ENCODE peak calls at places on chromosomes 2 and 18, in nine cellular contexts. One of them, this sample, is unnamed.

GRCh38 chr2:29596584-29596983 is 324.8 kb downstream of the ALK start:
- DNase-seq in activated naive CD4-positive, alpha-beta T cell: no peak
- DNase-seq in SW 1271: no peak
- DNase-seq in T1000: no peak
- DNase-seq in activated CD4-positive, alpha-beta memory T cell treated with anti-CD3 and anti-CD28 coated beads, Interleukin-2, amount 10 ng/mL, durations not matched to agents 7 days and 5 days: no peak
- DNase-seq in erythroblast: no peak
- DNase-seq in Kasumi-1: no peak
- DNase-seq in GM20000: no peak
- DNase-seq in cardiac muscle cell: no peak
- DNase-seq in this sample: no peak

GRCh38 chr18:76866631-76867030 is 44.3 kb downstream of the ZNF236 start:
- DNase-seq in activated naive CD4-positive, alpha-beta T cell: no peak
- DNase-seq in SW 1271: no peak
- DNase-seq in T1000: no peak
- DNase-seq in activated CD4-positive, alpha-beta memory T cell treated with anti-CD3 and anti-CD28 coated beads, Interleukin-2, amount 10 ng/mL, durations not matched to agents 7 days and 5 days: no peak
- DNase-seq in erythroblast: no peak
- DNase-seq in Kasumi-1: no peak
- DNase-seq in GM20000: no peak
- DNase-seq in cardiac muscle cell: no peak
- DNase-seq in this sample: no peak

GRCh38 chr2:85353876-85354285 is 447 bp downstream of the RETSAT start:
- DNase-seq in activated naive CD4-positive, alpha-beta T cell: no peak
- DNase-seq in SW 1271: no peak
- DNase-seq in T1000: peak
- DNase-seq in activated CD4-positive, alpha-beta memory T cell treated with anti-CD3 and anti-CD28 coated beads, Interleukin-2, amount 10 ng/mL, durations not matched to agents 7 days and 5 days: no peak
- DNase-seq in erythroblast: no peak
- DNase-seq in Kasumi-1: no peak
- DNase-seq in GM20000: no peak
- DNase-seq in cardiac muscle cell: no peak
- DNase-seq in this sample: no peak

GRCh38 chr2:111972955-111973565 is 74.7 kb downstream of the MERTK start:
- DNase-seq in activated naive CD4-positive, alpha-beta T cell: no peak
- DNase-seq in SW 1271: no peak
- DNase-seq in T1000: no peak
- DNase-seq in activated CD4-positive, alpha-beta memory T cell treated with anti-CD3 and anti-CD28 coated beads, Interleukin-2, amount 10 ng/mL, durations not matched to agents 7 days and 5 days: no peak
- DNase-seq in erythroblast: no peak
- DNase-seq in Kasumi-1: no peak
- DNase-seq in GM20000: no peak
- DNase-seq in cardiac muscle cell: peak
- DNase-seq in this sample: no peak

GRCh38 chr18:3425450-3425849 is 24.5 kb upstream of the TGIF1 start:
- DNase-seq in activated naive CD4-positive, alpha-beta T cell: no peak
- DNase-seq in SW 1271: no peak
- DNase-seq in T1000: no peak
- DNase-seq in activated CD4-positive, alpha-beta memory T cell treated with anti-CD3 and anti-CD28 coated beads, Interleukin-2, amount 10 ng/mL, durations not matched to agents 7 days and 5 days: no peak
- DNase-seq in erythroblast: peak
- DNase-seq in Kasumi-1: no peak
- DNase-seq in GM20000: no peak
- DNase-seq in cardiac muscle cell: no peak
- DNase-seq in this sample: no peak

GRCh38 chr2:222024934-222025890 is 273.6 kb downstream of the PAX3 start:
- DNase-seq in activated naive CD4-positive, alpha-beta T cell: no peak
- DNase-seq in SW 1271: no peak
- DNase-seq in T1000: no peak
- DNase-seq in activated CD4-positive, alpha-beta memory T cell treated with anti-CD3 and anti-CD28 coated beads, Interleukin-2, amount 10 ng/mL, durations not matched to agents 7 days and 5 days: no peak
- DNase-seq in erythroblast: peak
- DNase-seq in Kasumi-1: peak
- DNase-seq in GM20000: no peak
- DNase-seq in cardiac muscle cell: peak
- DNase-seq in this sample: no peak

GRCh38 chr2:12607971-12608370 is 108.8 kb upstream of the TRIB2 start:
- DNase-seq in activated naive CD4-positive, alpha-beta T cell: no peak
- DNase-seq in SW 1271: no peak
- DNase-seq in T1000: no peak
- DNase-seq in activated CD4-positive, alpha-beta memory T cell treated with anti-CD3 and anti-CD28 coated beads, Interleukin-2, amount 10 ng/mL, durations not matched to agents 7 days and 5 days: peak
- DNase-seq in erythroblast: no peak
- DNase-seq in Kasumi-1: no peak
- DNase-seq in GM20000: no peak
- DNase-seq in cardiac muscle cell: no peak
- DNase-seq in this sample: no peak

GRCh38 chr18:54806526-54806925 is 21.8 kb upstream of the RAB27B start:
- DNase-seq in activated naive CD4-positive, alpha-beta T cell: no peak
- DNase-seq in SW 1271: no peak
- DNase-seq in T1000: no peak
- DNase-seq in activated CD4-positive, alpha-beta memory T cell treated with anti-CD3 and anti-CD28 coated beads, Interleukin-2, amount 10 ng/mL, durations not matched to agents 7 days and 5 days: no peak
- DNase-seq in erythroblast: no peak
- DNase-seq in Kasumi-1: no peak
- DNase-seq in GM20000: no peak
- DNase-seq in cardiac muscle cell: no peak
- DNase-seq in this sample: no peak

GRCh38 chr2:235333076-235333475 is 160.8 kb upstream of the AGAP1 start:
- DNase-seq in activated naive CD4-positive, alpha-beta T cell: no peak
- DNase-seq in SW 1271: no peak
- DNase-seq in T1000: peak
- DNase-seq in activated CD4-positive, alpha-beta memory T cell treated with anti-CD3 and anti-CD28 coated beads, Interleukin-2, amount 10 ng/mL, durations not matched to agents 7 days and 5 days: no peak
- DNase-seq in erythroblast: no peak
- DNase-seq in Kasumi-1: no peak
- DNase-seq in GM20000: no peak
- DNase-seq in cardiac muscle cell: no peak
- DNase-seq in this sample: no peak

GRCh38 chr2:160075171-160075570 is 12.8 kb upstream of the PLA2R1 start:
- DNase-seq in activated naive CD4-positive, alpha-beta T cell: no peak
- DNase-seq in SW 1271: no peak
- DNase-seq in T1000: no peak
- DNase-seq in activated CD4-positive, alpha-beta memory T cell treated with anti-CD3 and anti-CD28 coated beads, Interleukin-2, amount 10 ng/mL, durations not matched to agents 7 days and 5 days: no peak
- DNase-seq in erythroblast: no peak
- DNase-seq in Kasumi-1: no peak
- DNase-seq in GM20000: no peak
- DNase-seq in cardiac muscle cell: no peak
- DNase-seq in this sample: no peak

GRCh38 chr2:29829841-29830240 is 91.5 kb downstream of the ALK start:
- DNase-seq in activated naive CD4-positive, alpha-beta T cell: no peak
- DNase-seq in SW 1271: no peak
- DNase-seq in T1000: no peak
- DNase-seq in activated CD4-positive, alpha-beta memory T cell treated with anti-CD3 and anti-CD28 coated beads, Interleukin-2, amount 10 ng/mL, durations not matched to agents 7 days and 5 days: no peak
- DNase-seq in erythroblast: no peak
- DNase-seq in Kasumi-1: no peak
- DNase-seq in GM20000: no peak
- DNase-seq in cardiac muscle cell: no peak
- DNase-seq in this sample: no peak

GRCh38 chr2:96927420-96928171 is 57.7 kb upstream of the SEMA4C start:
- DNase-seq in activated naive CD4-positive, alpha-beta T cell: no peak
- DNase-seq in SW 1271: no peak
- DNase-seq in T1000: no peak
- DNase-seq in activated CD4-positive, alpha-beta memory T cell treated with anti-CD3 and anti-CD28 coated beads, Interleukin-2, amount 10 ng/mL, durations not matched to agents 7 days and 5 days: no peak
- DNase-seq in erythroblast: no peak
- DNase-seq in Kasumi-1: no peak
- DNase-seq in GM20000: no peak
- DNase-seq in cardiac muscle cell: no peak
- DNase-seq in this sample: no peak

GRCh38 chr18:457120-457519 is 43.4 kb downstream of the COLEC12 start:
- DNase-seq in activated naive CD4-positive, alpha-beta T cell: no peak
- DNase-seq in SW 1271: no peak
- DNase-seq in T1000: no peak
- DNase-seq in activated CD4-positive, alpha-beta memory T cell treated with anti-CD3 and anti-CD28 coated beads, Interleukin-2, amount 10 ng/mL, durations not matched to agents 7 days and 5 days: no peak
- DNase-seq in erythroblast: no peak
- DNase-seq in Kasumi-1: peak
- DNase-seq in GM20000: no peak
- DNase-seq in cardiac muscle cell: no peak
- DNase-seq in this sample: no peak

GRCh38 chr18:50312296-50313030 is 25.0 kb upstream of the CXXC1 start:
- DNase-seq in activated naive CD4-positive, alpha-beta T cell: no peak
- DNase-seq in SW 1271: no peak
- DNase-seq in T1000: no peak
- DNase-seq in activated CD4-positive, alpha-beta memory T cell treated with anti-CD3 and anti-CD28 coated beads, Interleukin-2, amount 10 ng/mL, durations not matched to agents 7 days and 5 days: no peak
- DNase-seq in erythroblast: no peak
- DNase-seq in Kasumi-1: no peak
- DNase-seq in GM20000: no peak
- DNase-seq in cardiac muscle cell: no peak
- DNase-seq in this sample: no peak

GRCh38 chr2:120109186-120110061 is 96.5 kb downstream of the EPB41L5 start:
- DNase-seq in activated naive CD4-positive, alpha-beta T cell: no peak
- DNase-seq in SW 1271: no peak
- DNase-seq in T1000: no peak
- DNase-seq in activated CD4-positive, alpha-beta memory T cell treated with anti-CD3 and anti-CD28 coated beads, Interleukin-2, amount 10 ng/mL, durations not matched to agents 7 days and 5 days: no peak
- DNase-seq in erythroblast: peak
- DNase-seq in Kasumi-1: peak
- DNase-seq in GM20000: peak
- DNase-seq in cardiac muscle cell: no peak
- DNase-seq in this sample: no peak

GRCh38 chr18:9335255-9336045 is 877 bp downstream of the TWSG1 start:
- DNase-seq in activated naive CD4-positive, alpha-beta T cell: no peak
- DNase-seq in SW 1271: no peak
- DNase-seq in T1000: no peak
- DNase-seq in activated CD4-positive, alpha-beta memory T cell treated with anti-CD3 and anti-CD28 coated beads, Interleukin-2, amount 10 ng/mL, durations not matched to agents 7 days and 5 days: no peak
- DNase-seq in erythroblast: no peak
- DNase-seq in Kasumi-1: peak
- DNase-seq in GM20000: no peak
- DNase-seq in cardiac muscle cell: no peak
- DNase-seq in this sample: no peak

GRCh38 chr2:240095556-240096523 is 40.3 kb downstream of the COPS9 start:
- DNase-seq in activated naive CD4-positive, alpha-beta T cell: no peak
- DNase-seq in SW 1271: no peak
- DNase-seq in T1000: no peak
- DNase-seq in activated CD4-positive, alpha-beta memory T cell treated with anti-CD3 and anti-CD28 coated beads, Interleukin-2, amount 10 ng/mL, durations not matched to agents 7 days and 5 days: no peak
- DNase-seq in erythroblast: no peak
- DNase-seq in Kasumi-1: no peak
- DNase-seq in GM20000: no peak
- DNase-seq in cardiac muscle cell: no peak
- DNase-seq in this sample: no peak

GRCh38 chr2:224658776-224659175 is 57.4 kb downstream of the CCDC195 start:
- DNase-seq in activated naive CD4-positive, alpha-beta T cell: no peak
- DNase-seq in SW 1271: no peak
- DNase-seq in T1000: no peak
- DNase-seq in activated CD4-positive, alpha-beta memory T cell treated with anti-CD3 and anti-CD28 coated beads, Interleukin-2, amount 10 ng/mL, durations not matched to agents 7 days and 5 days: no peak
- DNase-seq in erythroblast: no peak
- DNase-seq in Kasumi-1: no peak
- DNase-seq in GM20000: no peak
- DNase-seq in cardiac muscle cell: no peak
- DNase-seq in this sample: no peak

GRCh38 chr2:234374671-234375245 is 122.1 kb downstream of the ARL4C start:
- DNase-seq in activated naive CD4-positive, alpha-beta T cell: no peak
- DNase-seq in SW 1271: no peak
- DNase-seq in T1000: no peak
- DNase-seq in activated CD4-positive, alpha-beta memory T cell treated with anti-CD3 and anti-CD28 coated beads, Interleukin-2, amount 10 ng/mL, durations not matched to agents 7 days and 5 days: no peak
- DNase-seq in erythroblast: no peak
- DNase-seq in Kasumi-1: no peak
- DNase-seq in GM20000: no peak
- DNase-seq in cardiac muscle cell: no peak
- DNase-seq in this sample: no peak

GRCh38 chr2:68987051-68987503 is 12.6 kb downstream of the GKN1 start:
- DNase-seq in activated naive CD4-positive, alpha-beta T cell: no peak
- DNase-seq in SW 1271: no peak
- DNase-seq in T1000: no peak
- DNase-seq in activated CD4-positive, alpha-beta memory T cell treated with anti-CD3 and anti-CD28 coated beads, Interleukin-2, amount 10 ng/mL, durations not matched to agents 7 days and 5 days: no peak
- DNase-seq in erythroblast: peak
- DNase-seq in Kasumi-1: no peak
- DNase-seq in GM20000: no peak
- DNase-seq in cardiac muscle cell: no peak
- DNase-seq in this sample: no peak

GRCh38 chr2:177929662-177930522 is 142.7 kb downstream of the PDE11A start:
- DNase-seq in activated naive CD4-positive, alpha-beta T cell: no peak
- DNase-seq in SW 1271: no peak
- DNase-seq in T1000: no peak
- DNase-seq in activated CD4-positive, alpha-beta memory T cell treated with anti-CD3 and anti-CD28 coated beads, Interleukin-2, amount 10 ng/mL, durations not matched to agents 7 days and 5 days: no peak
- DNase-seq in erythroblast: no peak
- DNase-seq in Kasumi-1: no peak
- DNase-seq in GM20000: no peak
- DNase-seq in cardiac muscle cell: no peak
- DNase-seq in this sample: no peak

GRCh38 chr2:85445316-85446295 is 27.1 kb downstream of the SH2D6 start:
- DNase-seq in activated naive CD4-positive, alpha-beta T cell: no peak
- DNase-seq in SW 1271: no peak
- DNase-seq in T1000: no peak
- DNase-seq in activated CD4-positive, alpha-beta memory T cell treated with anti-CD3 and anti-CD28 coated beads, Interleukin-2, amount 10 ng/mL, durations not matched to agents 7 days and 5 days: no peak
- DNase-seq in erythroblast: peak
- DNase-seq in Kasumi-1: no peak
- DNase-seq in GM20000: no peak
- DNase-seq in cardiac muscle cell: no peak
- DNase-seq in this sample: no peak

GRCh38 chr2:62340981-62341624 is 145.2 kb downstream of the B3GNT2 start:
- DNase-seq in activated naive CD4-positive, alpha-beta T cell: no peak
- DNase-seq in SW 1271: no peak
- DNase-seq in T1000: peak
- DNase-seq in activated CD4-positive, alpha-beta memory T cell treated with anti-CD3 and anti-CD28 coated beads, Interleukin-2, amount 10 ng/mL, durations not matched to agents 7 days and 5 days: no peak
- DNase-seq in erythroblast: no peak
- DNase-seq in Kasumi-1: no peak
- DNase-seq in GM20000: no peak
- DNase-seq in cardiac muscle cell: peak
- DNase-seq in this sample: no peak

GRCh38 chr2:112605926-112606325 is 21.5 kb downstream of the CHCHD5 start:
- DNase-seq in activated naive CD4-positive, alpha-beta T cell: no peak
- DNase-seq in SW 1271: no peak
- DNase-seq in T1000: no peak
- DNase-seq in activated CD4-positive, alpha-beta memory T cell treated with anti-CD3 and anti-CD28 coated beads, Interleukin-2, amount 10 ng/mL, durations not matched to agents 7 days and 5 days: no peak
- DNase-seq in erythroblast: no peak
- DNase-seq in Kasumi-1: no peak
- DNase-seq in GM20000: no peak
- DNase-seq in cardiac muscle cell: no peak
- DNase-seq in this sample: no peak

GRCh38 chr2:124024491-124025348 is at the start of gene CNTNAP5:
- DNase-seq in activated naive CD4-positive, alpha-beta T cell: no peak
- DNase-seq in SW 1271: no peak
- DNase-seq in T1000: peak
- DNase-seq in activated CD4-positive, alpha-beta memory T cell treated with anti-CD3 and anti-CD28 coated beads, Interleukin-2, amount 10 ng/mL, durations not matched to agents 7 days and 5 days: peak
- DNase-seq in erythroblast: peak
- DNase-seq in Kasumi-1: no peak
- DNase-seq in GM20000: peak
- DNase-seq in cardiac muscle cell: peak
- DNase-seq in this sample: no peak

GRCh38 chr2:217943379-217944321 is 59.1 kb downstream of the TNS1 start:
- DNase-seq in activated naive CD4-positive, alpha-beta T cell: no peak
- DNase-seq in SW 1271: no peak
- DNase-seq in T1000: no peak
- DNase-seq in activated CD4-positive, alpha-beta memory T cell treated with anti-CD3 and anti-CD28 coated beads, Interleukin-2, amount 10 ng/mL, durations not matched to agents 7 days and 5 days: no peak
- DNase-seq in erythroblast: peak
- DNase-seq in Kasumi-1: peak
- DNase-seq in GM20000: no peak
- DNase-seq in cardiac muscle cell: peak
- DNase-seq in this sample: no peak

GRCh38 chr2:191759650-191760049 is 81.7 kb downstream of the NABP1 start:
- DNase-seq in activated naive CD4-positive, alpha-beta T cell: no peak
- DNase-seq in SW 1271: no peak
- DNase-seq in T1000: no peak
- DNase-seq in activated CD4-positive, alpha-beta memory T cell treated with anti-CD3 and anti-CD28 coated beads, Interleukin-2, amount 10 ng/mL, durations not matched to agents 7 days and 5 days: no peak
- DNase-seq in erythroblast: no peak
- DNase-seq in Kasumi-1: no peak
- DNase-seq in GM20000: no peak
- DNase-seq in cardiac muscle cell: no peak
- DNase-seq in this sample: no peak

GRCh38 chr18:35451032-35451431 is 46.7 kb downstream of the INO80C start:
- DNase-seq in activated naive CD4-positive, alpha-beta T cell: no peak
- DNase-seq in SW 1271: no peak
- DNase-seq in T1000: no peak
- DNase-seq in activated CD4-positive, alpha-beta memory T cell treated with anti-CD3 and anti-CD28 coated beads, Interleukin-2, amount 10 ng/mL, durations not matched to agents 7 days and 5 days: no peak
- DNase-seq in erythroblast: no peak
- DNase-seq in Kasumi-1: no peak
- DNase-seq in GM20000: no peak
- DNase-seq in cardiac muscle cell: no peak
- DNase-seq in this sample: no peak

GRCh38 chr2:160628811-160629210 is 135.2 kb upstream of the RBMS1 start:
- DNase-seq in activated naive CD4-positive, alpha-beta T cell: no peak
- DNase-seq in SW 1271: no peak
- DNase-seq in T1000: no peak
- DNase-seq in activated CD4-positive, alpha-beta memory T cell treated with anti-CD3 and anti-CD28 coated beads, Interleukin-2, amount 10 ng/mL, durations not matched to agents 7 days and 5 days: no peak
- DNase-seq in erythroblast: no peak
- DNase-seq in Kasumi-1: no peak
- DNase-seq in GM20000: no peak
- DNase-seq in cardiac muscle cell: no peak
- DNase-seq in this sample: no peak

GRCh38 chr18:2293109-2293839 is 278.0 kb downstream of the METTL4 start:
- DNase-seq in activated naive CD4-positive, alpha-beta T cell: no peak
- DNase-seq in SW 1271: no peak
- DNase-seq in T1000: no peak
- DNase-seq in activated CD4-positive, alpha-beta memory T cell treated with anti-CD3 and anti-CD28 coated beads, Interleukin-2, amount 10 ng/mL, durations not matched to agents 7 days and 5 days: no peak
- DNase-seq in erythroblast: peak
- DNase-seq in Kasumi-1: no peak
- DNase-seq in GM20000: no peak
- DNase-seq in cardiac muscle cell: no peak
- DNase-seq in this sample: no peak

GRCh38 chr2:84888401-84889276 is 7.8 kb upstream of the TRABD2A start:
- DNase-seq in activated naive CD4-positive, alpha-beta T cell: no peak
- DNase-seq in SW 1271: no peak
- DNase-seq in T1000: no peak
- DNase-seq in activated CD4-positive, alpha-beta memory T cell treated with anti-CD3 and anti-CD28 coated beads, Interleukin-2, amount 10 ng/mL, durations not matched to agents 7 days and 5 days: peak
- DNase-seq in erythroblast: peak
- DNase-seq in Kasumi-1: peak
- DNase-seq in GM20000: peak
- DNase-seq in cardiac muscle cell: no peak
- DNase-seq in this sample: no peak

This sample was measured in cortex of kidney.